ENCODE peak calls at places on chromosomes 12 and 14, in four cellular contexts. F, S, C and N are unnamed samples.

GRCh38 chr14:56318393-56319115 is 200.3 kb downstream of the PELI2 start:
- DNase-seq in F (no peak), S (no peak), C (no peak), N (no peak)

GRCh38 chr12:7498832-7499231 is 4.7 kb downstream of the CD163 start:
- DNase-seq in F (no peak), S (no peak), C (no peak), N (no peak)

GRCh38 chr12:661720-662486 is 1.3 kb downstream of the NINJ2 start:
- DNase-seq in F (no peak), S (no peak), C (no peak), N (no peak)

GRCh38 chr12:57866308-57867019 is 19.9 kb upstream of the CTDSP2 start:
- DNase-seq in F (no peak), S (no peak), C (no peak), N (no peak)

GRCh38 chr14:92676031-92676430 is 72.4 kb downstream of the LGMN start:
- DNase-seq in F (no peak), S (no peak), C (no peak), N (no peak)

GRCh38 chr12:89862511-89863331 is 154.1 kb upstream of the ATP2B1 start:
- DNase-seq in F (no peak), S (peak), C (peak), N (no peak)

GRCh38 chr12:117774986-117775775 is 193.6 kb downstream of the KSR2 start:
- DNase-seq in F (no peak), S (no peak), C (no peak), N (no peak)

GRCh38 chr12:80939231-80939950 is 1.7 kb upstream of the LIN7A start:
- DNase-seq in F (no peak), S (no peak), C (no peak), N (no peak)

GRCh38 chr12:18158774-18159557 is 69.0 kb upstream of the RERGL start:
- DNase-seq in F (no peak), S (no peak), C (peak), N (no peak)

GRCh38 chr12:106345739-106346138 is 11.8 kb upstream of the POLR3B start:
- DNase-seq in F (peak), S (no peak), C (no peak), N (no peak)

GRCh38 chr12:90515199-90516175 is 439.5 kb downstream of the CCER1 start:
- DNase-seq in F (no peak), S (no peak), C (no peak), N (no peak)

GRCh38 chr14:22319526-22320352 is 269.3 kb downstream of the DAD1 start:
- DNase-seq in F (peak), S (no peak), C (no peak), N (no peak)

GRCh38 chr14:99233222-99234035 is 38.6 kb downstream of the BCL11B start:
- DNase-seq in F (no peak), S (no peak), C (no peak), N (no peak)

GRCh38 chr14:99234366-99234765 is 37.6 kb downstream of the BCL11B start:
- DNase-seq in F (no peak), S (no peak), C (no peak), N (no peak)

GRCh38 chr14:99236386-99237133 is 35.4 kb downstream of the BCL11B start:
- DNase-seq in F (no peak), S (no peak), C (no peak), N (no peak)

GRCh38 chr14:99235578-99235977 is 36.4 kb downstream of the BCL11B start:
- DNase-seq in F (no peak), S (no peak), C (no peak), N (no peak)

DNA sequence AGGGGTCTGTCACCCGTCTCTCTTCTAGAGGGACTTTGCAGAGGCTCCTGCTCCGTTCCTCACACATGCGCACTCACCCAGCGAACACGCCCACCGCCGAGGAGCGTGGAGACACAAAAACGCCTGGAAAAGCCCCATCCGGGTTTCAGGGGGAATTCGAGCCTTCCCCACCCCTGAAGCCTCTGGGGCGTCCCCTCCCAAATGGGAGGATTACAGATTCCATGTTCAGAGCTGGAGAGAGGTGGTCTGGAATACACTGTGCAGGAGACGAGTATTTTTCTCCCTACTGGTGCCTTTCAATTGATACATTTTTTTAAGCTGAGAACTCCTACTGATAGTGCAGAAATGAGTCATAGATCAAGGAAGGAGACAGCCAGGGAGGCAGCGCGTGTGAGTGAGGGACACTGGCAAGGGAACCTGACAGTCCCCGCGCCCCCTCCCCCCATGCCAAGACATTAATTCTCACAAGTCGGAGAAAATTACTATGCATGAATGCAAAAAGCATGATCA is 37.0 kb downstream of the BCL11B start:
- DNase-seq in F (no peak), S (peak), C (peak), N (peak)
- H3K27ac ChIP-seq in F (no peak), S (peak), C (peak), N (no peak)

GRCh38 chr14:89383171-89383845 is 33.7 kb downstream of the FOXN3 start:
- DNase-seq in F (no peak), S (no peak), C (no peak), N (no peak)
- H3K27ac ChIP-seq in F (no peak), S (no peak), C (no peak), N (no peak)

GRCh38 chr12:27861428-27862167 is 81.6 kb upstream of the MANSC4 start:
- DNase-seq in F (no peak), S (no peak), C (no peak), N (no peak)
- H3K27ac ChIP-seq in F (no peak), S (no peak), C (no peak), N (no peak)

GRCh38 chr12:20214286-20214685 is 154.1 kb upstream of the PDE3A start:
- DNase-seq in F (no peak), S (no peak), C (no peak), N (no peak)
- H3K27ac ChIP-seq in F (no peak), S (no peak), C (no peak), N (no peak)

DNA sequence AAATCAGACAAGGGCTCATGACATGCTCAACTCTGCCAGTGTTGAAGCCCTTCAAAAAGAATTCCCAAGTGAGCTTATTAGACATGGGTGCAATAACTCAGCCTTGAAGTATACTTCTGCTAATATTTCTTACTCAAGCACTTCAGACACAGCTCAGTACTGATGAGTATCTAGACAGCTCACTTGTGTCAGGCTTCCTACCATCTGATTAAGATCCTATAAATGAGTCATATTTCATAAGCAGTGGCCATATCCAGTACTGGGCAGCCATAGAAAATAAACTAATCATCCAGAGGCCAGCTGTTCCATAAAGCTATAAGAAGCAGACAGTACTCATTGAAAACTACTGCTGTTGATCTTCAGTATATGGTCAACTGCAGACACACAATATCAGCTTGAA is 13.0 kb downstream of the FSCB start:
- DNase-seq in F (no peak), S (no peak), C (no peak), N (no peak)
- H3K27ac ChIP-seq in F (no peak), S (no peak), C (no peak), N (no peak)

GRCh38 chr12:43835656-43836454 is at the start of gene TMEM117:
- DNase-seq in F (peak), S (peak), C (peak), N (peak)

GRCh38 chr12:43836455-43836989 is 641 bp downstream of the TMEM117 start:
- DNase-seq in F (no peak), S (no peak), C (no peak), N (no peak)

GRCh38 chr12:43840338-43840737 is 4.5 kb downstream of the TMEM117 start:
- DNase-seq in F (no peak), S (no peak), C (no peak), N (no peak)

GRCh38 chr12:43832506-43833168 is 3.2 kb upstream of the TMEM117 start:
- DNase-seq in F (no peak), S (no peak), C (no peak), N (no peak)

DNA sequence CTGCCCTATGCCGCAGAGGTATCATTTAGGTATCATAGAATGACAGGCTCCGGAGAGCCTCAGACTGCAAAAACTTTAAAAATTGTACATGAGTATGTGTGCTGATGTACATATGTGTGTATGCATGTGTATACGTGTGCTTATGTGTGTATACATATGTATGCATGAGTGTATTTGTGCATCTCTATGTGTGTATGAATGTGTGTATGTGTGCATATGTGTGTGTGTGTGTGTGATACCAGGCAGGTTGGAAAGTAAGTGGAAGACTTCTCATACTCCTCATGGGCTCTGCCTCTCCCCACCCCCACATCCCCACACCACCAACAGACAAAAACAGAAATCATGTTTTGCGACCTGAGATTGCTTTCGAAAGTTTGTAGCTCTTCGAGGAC is 621 bp upstream of the TMEM117 start:
- DNase-seq in F (no peak), S (no peak), C (no peak), N (no peak)
- H3K27ac ChIP-seq in F (peak), S (no peak), C (peak), N (no peak)

DNA sequence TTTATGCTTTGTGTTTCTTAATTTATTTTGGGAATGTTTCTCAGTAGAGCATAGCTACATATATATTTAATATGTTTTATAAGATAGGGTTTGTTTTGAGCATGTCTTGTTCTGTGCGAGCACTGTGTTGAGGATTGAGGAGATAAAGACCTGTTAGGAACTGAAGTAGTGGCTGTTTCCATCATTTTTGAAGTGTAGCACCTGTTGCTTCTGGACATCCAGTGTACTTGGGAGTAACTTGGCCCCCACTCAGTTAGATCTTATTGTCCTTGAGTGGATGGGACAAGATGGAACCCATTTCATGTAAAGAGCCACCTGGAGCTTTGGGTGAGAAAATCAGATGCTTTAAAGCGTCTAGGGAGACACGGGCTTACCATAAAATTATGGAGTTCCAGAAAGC is 8.7 kb downstream of the PPP2R5C start:
- DNase-seq in F (no peak), S (no peak), C (no peak), N (no peak)
- H3K27ac ChIP-seq in F (no peak), S (no peak), C (no peak), N (no peak)